ENCODE peak calls at places on chromosomes 13 and 19, in nine cellular contexts. E is amniotic epithelial cell; S is body of pancreas; D is MM.1S; X is fibroblast of the aortic adventitia; T is NCI-H510A treated with DMSO at 0.1 percent for 48 hours; B is stimulated activated CD8-positive, alpha-beta memory T cell treated with anti-CD3 and anti-CD28 coated beads, Interleukin-15, amount 100 ng/mL, for 1 hour; Q is activated naive CD4-positive, alpha-beta T cell treated with anti-CD3 and anti-CD28 coated beads for 36 hours; Z is GM10248. O is an unnamed sample.

GRCh38 chr19:35208121-35208520 is 20.4 kb downstream of the FAM187B start:
- DNase-seq in E (no peak), S (no peak), D (no peak), X (no peak), T (no peak), B (no peak), Q (peak), Z (no peak), O (no peak)

GRCh38 chr13:40402931-40403412 is 263.5 kb downstream of the FOXO1 start:
- DNase-seq in E (peak), S (no peak), D (no peak), X (peak), T (no peak), B (no peak), Q (no peak), Z (no peak), O (no peak)

GRCh38 chr13:102870677-102871415 is 25.0 kb downstream of the ERCC5 start:
- DNase-seq in E (peak), S (peak), D (peak), X (peak), T (peak), B (no peak), Q (peak), Z (peak), O (peak)

GRCh38 chr19:13097331-13098258 is 5.1 kb downstream of the LYL1 start:
- DNase-seq in E (no peak), S (no peak), D (no peak), X (no peak), T (no peak), B (no peak), Q (peak), Z (no peak), O (no peak)

GRCh38 chr13:102033719-102034446 is 368.0 kb downstream of the FGF14 start:
- DNase-seq in E (no peak), S (no peak), D (no peak), X (no peak), T (peak), B (no peak), Q (no peak), Z (no peak), O (no peak)

GRCh38 chr19:41801031-41801430 is 4.6 kb downstream of the CEACAM3 start:
- DNase-seq in E (no peak), S (no peak), D (no peak), X (no peak), T (no peak), B (no peak), Q (no peak), Z (no peak), O (no peak)

GRCh38 chr19:18875726-18876125 is 20.2 kb downstream of the CERS1 start:
- DNase-seq in E (peak), S (no peak), D (no peak), X (no peak), T (no peak), B (no peak), Q (no peak), Z (no peak), O (no peak)

GRCh38 chr19:51116736-51117135 is 8.0 kb upstream of the SIGLEC9 start:
- DNase-seq in E (no peak), S (no peak), D (no peak), X (no peak), T (no peak), B (no peak), Q (peak), Z (no peak), O (no peak)

GRCh38 chr19:13984875-13985741 is 21.0 kb downstream of the RFX1 start:
- DNase-seq in E (peak), S (no peak), D (no peak), X (no peak), T (peak), B (no peak), Q (peak), Z (no peak), O (no peak)

GRCh38 chr13:100458673-100459072 is 129.9 kb downstream of the GGACT start:
- DNase-seq in E (no peak), S (no peak), D (no peak), X (no peak), T (no peak), B (no peak), Q (no peak), Z (no peak), O (no peak)

GRCh38 chr19:34363094-34363493 is 1.9 kb upstream of the GPI start:
- DNase-seq in E (no peak), S (no peak), D (no peak), X (no peak), T (no peak), B (no peak), Q (no peak), Z (no peak), O (peak)

GRCh38 chr19:19053508-19054314 is 10.1 kb upstream of the SLC25A42 start:
- DNase-seq in E (peak), S (peak), D (peak), X (peak), T (peak), B (peak), Q (peak), Z (peak), O (peak)

GRCh38 chr19:13600091-13600490 is 93.8 kb upstream of the CACNA1A start:
- DNase-seq in E (no peak), S (peak), D (no peak), X (no peak), T (peak), B (no peak), Q (no peak), Z (no peak), O (no peak)

GRCh38 chr19:10113592-10113963 is 2.1 kb downstream of the P2RY11 start:
- DNase-seq in E (no peak), S (no peak), D (no peak), X (no peak), T (no peak), B (no peak), Q (no peak), Z (no peak), O (no peak)

O was measured in HuH-7.